ENCODE peak calls at places on chromosomes 13 and 19, in six cellular contexts. S, R, M, H, X and A are unnamed samples.

GRCh38 chr19:14072535-14073231 is at the start of gene MISP3:
- DNase-seq in R (no peak), H (no peak), M (no peak), X (peak; percentile 60), S (no peak), A (no peak)

GRCh38 chr13:112768795-112769411 is 79.1 kb downstream of the ATP11A start:
- DNase-seq in H (no peak), X (no peak), S (no peak), R (no peak), M (no peak), A (no peak)

GRCh38 chr19:40560092-40560507 is 16.6 kb upstream of the SHKBP1 start:
- DNase-seq in X (no peak), S (no peak), H (no peak), R (no peak), M (no peak), A (no peak)

GRCh38 chr19:46958542-46958941 is 61.1 kb upstream of the NPAS1 start:
- DNase-seq in S (no peak), H (no peak), R (no peak), X (peak; percentile 87), M (no peak), A (no peak)

GRCh38 chr13:45621950-45622349 is 6.4 kb upstream of the ERICH6B start:
- DNase-seq in R (no peak), S (no peak), H (no peak), M (no peak), X (no peak), A (no peak)

GRCh38 chr13:59483441-59484116 is 680.1 kb downstream of the DIAPH3 start:
- DNase-seq in X (no peak), S (no peak), M (no peak), H (peak; percentile 7), R (no peak), A (no peak)

GRCh38 chr13:111897178-111897845 is 169.6 kb upstream of the SOX1 start:
- DNase-seq in S (no peak), R (no peak), H (no peak), X (no peak), M (no peak), A (peak; percentile 71)

GRCh38 chr19:45499196-45500180 is 1.2 kb downstream of the PPM1N start:
- DNase-seq in X (peak; percentile 36), H (no peak), M (peak; percentile 28), S (peak; percentile 61), R (no peak), A (no peak)

GRCh38 chr19:17807731-17808316 is 12.9 kb downstream of the B3GNT3 start:
- DNase-seq in H (no peak), S (no peak), M (no peak), X (no peak), R (no peak), A (no peak)

GRCh38 chr13:51746802-51747201 is 57.2 kb downstream of the DHRS12 start:
- DNase-seq in X (no peak), S (no peak), R (no peak), M (no peak), H (no peak), A (no peak)

GRCh38 chr13:97627566-97627965 is 193.6 kb downstream of the RAP2A start:
- DNase-seq in M (no peak), S (no peak), H (peak; percentile 93), X (no peak), R (no peak), A (no peak)

GRCh38 chr13:78022164-78022877 is 103.7 kb upstream of the EDNRB start:
- DNase-seq in H (peak; percentile 2), M (no peak), X (peak; percentile 98), R (no peak), S (peak; percentile 1), A (no peak)

GRCh38 chr13:42969558-42970172 is 22.4 kb downstream of the EPSTI1 start:
- DNase-seq in M (peak; percentile 80), X (peak; percentile 78), S (peak; percentile 87), R (peak; percentile 61), H (no peak), A (no peak)

GRCh38 chr13:106756446-106756845 is 188.5 kb upstream of the ARGLU1 start:
- DNase-seq in X (no peak), S (no peak), R (no peak), H (no peak), M (no peak), A (no peak)

GRCh38 chr19:41871573-41872383 is 5.3 kb upstream of the CD79A start:
- DNase-seq in M (peak; percentile 47), H (no peak), X (no peak), S (peak; percentile 42), R (no peak), A (no peak)

GRCh38 chr13:98530236-98530635 is 46.7 kb downstream of the STK24 start:
- DNase-seq in H (no peak), M (no peak), R (no peak), X (no peak), S (no peak), A (no peak)

GRCh38 chr19:9995079-9995478 is 15.2 kb downstream of the COL5A3 start:
- DNase-seq in H (no peak), S (no peak), R (no peak), X (no peak), M (no peak), A (no peak)

GRCh38 chr13:112719556-112719955 is 29.7 kb downstream of the ATP11A start:
- DNase-seq in H (no peak), X (no peak), M (no peak), R (no peak), S (no peak), A (no peak)

GRCh38 chr19:46818812-46819211 is 30.4 kb upstream of the SLC1A5 start:
- DNase-seq in X (peak; percentile 41), H (no peak), M (no peak), S (no peak), R (no peak), A (no peak)

GRCh38 chr19:20124879-20125278 is 42.1 kb upstream of the ZNF486 start:
- DNase-seq in S (no peak), R (no peak), H (no peak), M (no peak), X (no peak), A (no peak)

GRCh38 chr13:27796544-27797227 is 4.4 kb downstream of the GSX1 start:
- DNase-seq in R (no peak), X (no peak), M (no peak), H (no peak), S (no peak), A (no peak)

GRCh38 chr19:44684892-44685847 is 13.8 kb upstream of the CEACAM16 start:
- DNase-seq in S (no peak), M (no peak), X (peak; percentile 96), R (no peak), H (peak; percentile 77), A (no peak)

GRCh38 chr19:7833225-7834156 is 3.5 kb downstream of the EVI5L start:
- DNase-seq in R (no peak), H (peak; percentile 29), X (peak; percentile 51), S (no peak), M (no peak), A (no peak)

GRCh38 chr13:80399340-80400163 is 58.6 kb upstream of the SPRY2 start:
- DNase-seq in R (no peak), X (no peak), S (no peak), M (no peak), H (no peak), A (no peak)

GRCh38 chr13:31967155-31967554 is 64.4 kb upstream of the FRY start:
- DNase-seq in S (no peak), M (no peak), H (no peak), R (no peak), X (no peak), A (no peak)

GRCh38 chr19:10427169-10427568 is 6.8 kb downstream of the PDE4A start:
- DNase-seq in R (no peak), S (no peak), H (no peak), M (no peak), X (no peak), A (no peak)

GRCh38 chr13:27920677-27921420 is 1.0 kb downstream of the PDX1 start:
- DNase-seq in H (no peak), X (no peak), R (no peak), M (no peak), S (no peak), A (no peak)

GRCh38 chr19:47895165-47895782 is 9.2 kb upstream of the SULT2A1 start:
- DNase-seq in X (no peak), S (no peak), H (no peak), M (no peak), R (no peak), A (no peak)

GRCh38 chr19:14439014-14439413 is 5.9 kb downstream of the PKN1 start:
- DNase-seq in X (peak; percentile 19), H (no peak), M (no peak), S (no peak), R (no peak), A (no peak)

GRCh38 chr13:50127017-50127725 is 111.9 kb downstream of the KCNRG start:
- DNase-seq in S (peak; percentile 51), H (no peak), X (peak; percentile 30), R (no peak), M (peak; percentile 26), A (no peak)

GRCh38 chr19:45464861-45465427 is 2.9 kb upstream of the FOSB start:
- DNase-seq in R (no peak), S (no peak), H (no peak), M (no peak), X (no peak), A (no peak)